ENCODE peak calls at places on chromosomes 16 and 17, in eight cellular contexts. O, D, F, I, H, Z, E and U are unnamed samples.

GRCh38 chr16:23469814-23470213 is 16.8 kb upstream of the COG7 start:
- DNase-seq in D (no peak), Z (no peak), E (no peak), H (no peak), I (peak; percentile 38), F (no peak), O (no peak), U (no peak)

GRCh38 chr17:38444151-38444550 is 15.9 kb downstream of the ARHGAP23 start:
- DNase-seq in H (peak; percentile 81), F (peak; percentile 78), I (peak; percentile 71), E (peak; percentile 87), D (peak; percentile 76), Z (peak; percentile 62), O (peak; percentile 57), U (no peak)

GRCh38 chr17:40437095-40437732 is 6.0 kb upstream of the IGFBP4 start:
- DNase-seq in Z (no peak), I (no peak), H (peak; percentile 68), O (no peak), F (no peak), E (peak; percentile 63), D (no peak), U (no peak)

GRCh38 chr17:15464211-15464610 is 3.2 kb downstream of the CDRT4 start:
- DNase-seq in O (no peak), E (no peak), I (no peak), F (no peak), H (no peak), Z (no peak), D (no peak), U (no peak)

GRCh38 chr17:58232707-58233156 is 5.7 kb upstream of the LPO start:
- DNase-seq in H (peak; percentile 51), E (no peak), Z (no peak), D (no peak), F (no peak), O (no peak), I (peak; percentile 44), U (no peak)

GRCh38 chr17:29791336-29791735 is 138.7 kb downstream of the SSH2 start:
- DNase-seq in O (no peak), H (no peak), E (no peak), Z (no peak), I (no peak), D (no peak), F (no peak), U (no peak)

GRCh38 chr16:31141489-31142108 is 6.1 kb upstream of the PRSS8 start:
- DNase-seq in H (no peak), I (no peak), F (no peak), Z (no peak), D (peak; percentile 63), O (no peak), E (peak; percentile 77), U (no peak)

GRCh38 chr16:1494129-1494640 is 1.0 kb downstream of the TELO2 start:
- DNase-seq in Z (peak; percentile 26), F (peak; percentile 44), D (no peak), I (peak; percentile 77), O (peak; percentile 27), H (no peak), E (peak; percentile 81), U (no peak)

GRCh38 chr16:24819462-24820040 is 26.2 kb upstream of the SLC5A11 start:
- DNase-seq in O (no peak), I (no peak), D (no peak), Z (no peak), H (no peak), F (no peak), E (no peak), U (no peak)

GRCh38 chr17:65385071-65385470 is 176.4 kb downstream of the AXIN2 start:
- DNase-seq in Z (no peak), D (no peak), I (no peak), F (no peak), O (no peak), E (no peak), H (no peak), U (no peak)

GRCh38 chr17:59332890-59333377 is 1.5 kb downstream of the YPEL2 start:
- DNase-seq in D (peak; percentile 29), O (no peak), F (peak; percentile 33), I (no peak), Z (peak; percentile 62), H (no peak), E (peak; percentile 75), U (peak; percentile 92)

GRCh38 chr17:59335685-59336084 is 4.2 kb downstream of the YPEL2 start:
- DNase-seq in H (no peak), F (no peak), D (no peak), O (no peak), I (no peak), E (no peak), Z (no peak), U (no peak)

GRCh38 chr17:59331129-59331928 is at the start of gene YPEL2:
- DNase-seq in Z (peak; percentile 90), O (peak; percentile 92), D (peak; percentile 97), E (peak; percentile 98), F (peak; percentile 97), H (peak; percentile 99), I (peak; percentile 95), U (peak; percentile 99)

GRCh38 chr17:59331929-59332889 is 754 bp downstream of the YPEL2 start:
- DNase-seq in O (no peak), I (no peak), F (peak; percentile 57), Z (peak; percentile 41), H (peak; percentile 51), D (peak; percentile 57), E (peak; percentile 79), U (no peak)

GRCh38 chr17:59333845-59334244 is 2.4 kb downstream of the YPEL2 start:
- DNase-seq in O (no peak), H (no peak), D (no peak), Z (no peak), F (no peak), I (no peak), E (no peak), U (no peak)
- H3K4me1 ChIP-seq in O (peaks cover 66% of the 10 kb centered on the region), H (peaks cover 23% of the 10 kb centered on the region), D (peaks cover 10% of the 10 kb centered on the region), Z (peaks cover 44% of the 10 kb centered on the region), F (peaks cover 57% of the 10 kb centered on the region), I (peaks cover 24% of the 10 kb centered on the region), E (peaks cover 81% of the 10 kb centered on the region), U (peaks cover 83% of the 10 kb centered on the region)

GRCh38 chr17:79107499-79108231 is 33.0 kb downstream of the ENGASE start:
- DNase-seq in O (no peak), D (no peak), F (no peak), H (no peak), I (no peak), Z (no peak), E (no peak), U (no peak)

GRCh38 chr17:79106958-79107357 is 32.3 kb downstream of the ENGASE start:
- DNase-seq in Z (no peak), D (no peak), H (no peak), F (no peak), E (no peak), O (no peak), I (no peak), U (no peak)

GRCh38 chr17:79109584-79109983 is 35.0 kb downstream of the ENGASE start:
- DNase-seq in E (no peak), Z (no peak), F (no peak), I (no peak), H (no peak), D (no peak), O (no peak), U (no peak)

GRCh38 chr17:79108232-79108850 is 33.7 kb downstream of the ENGASE start:
- DNase-seq in O (no peak), Z (no peak), D (no peak), I (no peak), E (no peak), F (no peak), H (no peak), U (no peak)

DNA sequence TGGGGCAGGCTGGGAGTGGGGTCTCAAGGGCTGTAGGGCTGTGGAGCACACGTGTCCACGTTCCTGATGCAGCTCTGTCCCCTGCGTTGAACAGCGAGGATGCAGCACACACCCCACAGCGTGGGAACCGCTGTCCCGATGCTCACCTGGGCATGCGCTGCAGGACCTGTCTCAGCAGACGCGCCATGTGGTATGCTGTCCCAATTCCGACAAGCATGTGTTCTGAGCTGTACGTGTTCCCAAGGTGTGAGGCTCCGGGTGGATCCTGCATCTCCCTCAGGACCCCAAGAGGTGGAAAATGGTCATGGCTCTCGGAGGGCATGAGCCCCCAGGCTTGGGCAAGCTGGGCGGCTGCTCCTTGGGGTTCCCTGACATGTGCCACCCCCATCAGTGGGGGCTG is 34.2 kb downstream of the ENGASE start:
- DNase-seq in E (no peak), O (no peak), Z (no peak), D (no peak), H (no peak), F (no peak), I (no peak), U (no peak)
- TF ChIP-seq EP300 in E (no peak), O (no peak), Z (no peak), D (no peak), H (no peak), F (no peak), I (no peak), U (no peak)

DNA sequence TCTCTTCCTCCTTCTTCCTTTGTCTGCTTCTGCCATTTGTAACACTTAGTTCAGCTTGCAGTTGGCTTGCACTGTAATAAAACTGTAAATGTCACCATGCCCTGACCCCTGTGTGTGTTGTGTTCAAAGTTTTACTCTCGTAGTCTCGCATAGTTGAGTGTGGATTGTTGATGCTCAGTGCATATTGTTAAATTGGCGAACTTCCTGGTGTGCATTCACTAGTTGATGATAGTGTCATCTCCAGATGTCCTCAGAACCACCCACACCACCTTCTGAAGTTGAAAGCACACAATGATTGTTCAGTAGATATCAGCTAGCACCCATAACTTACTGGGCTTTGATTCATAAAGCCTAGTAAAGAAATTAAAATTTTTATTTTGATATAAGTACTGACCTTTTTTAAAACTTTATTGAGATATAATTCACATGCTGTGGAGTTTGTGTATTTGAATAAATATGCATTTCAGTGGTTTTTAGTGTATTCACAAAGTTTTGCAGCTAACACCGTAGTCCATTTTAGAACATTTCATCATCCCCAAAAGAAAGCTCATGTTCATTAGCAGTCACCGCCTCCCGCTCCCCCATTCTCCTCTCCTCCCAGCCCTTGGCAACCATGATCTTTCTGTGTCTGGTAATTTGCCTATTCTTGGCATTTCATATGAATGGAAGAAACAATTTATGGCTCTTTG is 25.0 kb downstream of the USP10 start:
- DNase-seq in I (no peak), D (no peak), E (no peak), H (no peak), O (no peak), F (no peak), Z (no peak), U (no peak)
- H3K4me1 ChIP-seq in I (peaks cover 67% of the 10 kb centered on the region), D (peaks cover 8% of the 10 kb centered on the region), E (peaks cover 56% of the 10 kb centered on the region), H (peaks cover 12% of the 10 kb centered on the region), O (peaks cover 85% of the 10 kb centered on the region), F (peaks cover 24% of the 10 kb centered on the region), Z (peaks cover 40% of the 10 kb centered on the region), U (peaks cover 39% of the 10 kb centered on the region)

GRCh38 chr17:74670329-74670728 is 42.4 kb downstream of the CD300LF start:
- DNase-seq in H (no peak), O (no peak), Z (no peak), I (no peak), E (no peak), F (no peak), D (no peak), U (no peak)

DNA sequence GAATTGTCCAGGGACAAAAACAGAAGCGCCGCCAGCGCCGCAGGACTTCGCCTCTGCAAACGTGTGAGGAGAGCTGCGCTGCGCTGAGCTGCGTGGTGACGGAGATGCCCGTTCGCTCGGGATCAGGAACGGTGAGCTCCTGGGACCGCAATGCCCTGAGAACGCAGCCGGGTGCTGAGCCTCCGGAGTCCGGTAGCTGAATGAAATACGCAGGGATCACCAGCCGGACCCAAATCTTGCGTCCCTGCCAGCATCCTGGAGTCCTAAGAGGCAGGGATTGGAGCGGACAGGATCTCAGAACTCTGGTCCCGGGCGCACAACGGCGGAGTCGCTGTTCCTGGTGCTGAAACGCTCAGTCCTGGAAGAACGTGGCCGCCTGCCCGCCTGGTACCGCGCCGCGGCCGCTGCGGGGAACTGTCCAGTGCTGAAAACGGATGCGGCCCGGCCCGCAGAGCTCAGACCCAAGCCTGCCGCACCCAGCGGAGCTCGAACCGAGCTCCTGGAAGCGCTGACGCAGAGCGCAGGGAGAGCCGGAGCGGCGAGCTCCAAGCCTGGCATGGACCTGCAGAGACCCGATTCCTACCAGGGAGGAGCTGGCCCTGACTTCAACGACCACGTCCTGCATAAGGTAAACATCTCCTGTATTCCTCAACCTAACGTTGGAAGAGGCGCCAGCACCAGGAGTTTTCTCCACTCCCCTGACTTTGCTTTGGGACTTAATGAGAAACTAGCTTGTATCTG is 41.5 kb downstream of the CD300LF start:
- DNase-seq in I (peak; percentile 80), O (peak; percentile 67), F (peak; percentile 64), Z (peak; percentile 62), H (peak; percentile 64), E (no peak), D (peak; percentile 51), U (no peak)
- TF ChIP-seq EP300 in I (no peak), O (peak; percentile 33), F (no peak), Z (peak; percentile 33), H (no peak), E (no peak), D (no peak), U (no peak)